ENCODE peak calls at places on chromosomes 16 and 17, in seven cellular contexts. N is substantia nigra, O is MG63, W is heart left ventricle, Y is HS-5, C is cardiac muscle cell, T is T follicular helper cell. B is an unnamed sample.

GRCh38 chr16:84543931-84544776 is 39.7 kb upstream of the MEAK7 start:
- DNase-seq in N (no peak), W (no peak), Y (no peak), C (no peak), T (no peak), O (no peak), B (no peak)

GRCh38 chr17:48416971-48417370 is 13.0 kb downstream of the SKAP1 start:
- DNase-seq in Y (no peak), N (no peak), T (no peak), C (no peak), W (no peak), O (no peak), B (no peak)

GRCh38 chr17:32103476-32104113 is 38.7 kb upstream of the RHOT1 start:
- DNase-seq in O (no peak), N (peak; percentile 7), T (no peak), W (no peak), Y (no peak), C (peak; percentile 54), B (no peak)

GRCh38 chr16:30956601-30957455 is 726 bp upstream of the SETD1A start:
- DNase-seq in Y (peak; percentile 65), N (peak; percentile 62), W (peak; percentile 90), O (peak; percentile 95), C (peak; percentile 91), T (peak; percentile 77), B (peak; percentile 85)

GRCh38 chr16:49859139-49859947 is 3.4 kb upstream of the ZNF423 start:
- DNase-seq in C (peak; percentile 75), T (no peak), O (no peak), Y (no peak), W (peak; percentile 85), N (no peak), B (no peak)

GRCh38 chr17:65799454-65799853 is 238.0 kb upstream of the AXIN2 start:
- DNase-seq in O (no peak), W (no peak), Y (no peak), C (no peak), N (no peak), T (no peak), B (no peak)

GRCh38 chr17:73644145-73645049 is at the start of gene SDK2:
- DNase-seq in C (peak; percentile 5), O (peak; percentile 26), N (no peak), Y (no peak), W (no peak), T (no peak), B (peak; percentile 18)

GRCh38 chr17:73956595-73957465 is 246.6 kb upstream of the RPL38 start:
- DNase-seq in N (peak; percentile 79), Y (no peak), C (peak; percentile 50), W (no peak), O (peak; percentile 46), T (peak; percentile 43), B (peak; percentile 20)

GRCh38 chr16:75058815-75059214 is 57.8 kb downstream of the LDHD start:
- DNase-seq in T (no peak), N (no peak), C (no peak), O (no peak), W (no peak), Y (no peak), B (no peak)

GRCh38 chr16:46947900-46948547 is 25.4 kb downstream of the DNAJA2 start:
- DNase-seq in C (peak; percentile 63), O (no peak), W (no peak), N (no peak), Y (no peak), T (peak; percentile 8), B (peak; percentile 1)

GRCh38 chr16:21608647-21609328 is 9.4 kb downstream of the METTL9 start:
- DNase-seq in T (no peak), N (no peak), O (no peak), W (no peak), C (peak; percentile 69), Y (no peak), B (no peak)

GRCh38 chr17:82105882-82106696 is 8.1 kb upstream of the FASN start:
- DNase-seq in C (peak; percentile 58), Y (no peak), W (peak; percentile 67), N (no peak), T (no peak), O (peak; percentile 70), B (peak; percentile 28)

GRCh38 chr16:48612621-48613020 is 2.6 kb upstream of the N4BP1 start:
- DNase-seq in T (no peak), O (no peak), N (no peak), C (no peak), W (no peak), Y (no peak), B (no peak)

GRCh38 chr16:14002416-14002815 is 68.7 kb upstream of the MRTFB start:
- DNase-seq in Y (no peak), O (no peak), W (no peak), C (no peak), N (no peak), T (no peak), B (peak; percentile 58)